ENCODE peak calls at places on chromosomes 16 and 17, in nine cellular contexts. One of them, this sample, is unnamed.
A peak's percentile ranks its signal among the peaks of the same experiment; 100 is the strongest.

GRCh38 chr16:3282103-3282746 is 1.1 kb upstream of the ZNF263 start:
- DNase-seq in stomach: no peak
- DNase-seq in neural progenitor cell: peak; percentile 86
- DNase-seq in tibial nerve: no peak
- DNase-seq in fibroblast of mammary gland: no peak
- DNase-seq in fibroblast of pulmonary artery: no peak
- DNase-seq in kidney epithelial cell: no peak
- DNase-seq in astrocyte of the cerebellum: no peak
- DNase-seq in uterus: no peak
- DNase-seq in this sample: no peak

GRCh38 chr17:80104321-80104955 is 3.1 kb downstream of the GAA start:
- DNase-seq in neural progenitor cell: no peak
- DNase-seq in tibial nerve: no peak
- DNase-seq in uterus: no peak
- DNase-seq in fibroblast of mammary gland: no peak
- DNase-seq in fibroblast of pulmonary artery: peak; percentile 58
- DNase-seq in astrocyte of the cerebellum: no peak
- DNase-seq in stomach: no peak
- DNase-seq in kidney epithelial cell: no peak
- DNase-seq in this sample: no peak

GRCh38 chr17:80008383-80008840 is 27.3 kb downstream of the TBC1D16 start:
- DNase-seq in neural progenitor cell: peak; percentile 79
- DNase-seq in fibroblast of mammary gland: peak; percentile 55
- DNase-seq in stomach: peak; percentile 92
- DNase-seq in uterus: peak; percentile 80
- DNase-seq in kidney epithelial cell: no peak
- DNase-seq in fibroblast of pulmonary artery: peak; percentile 57
- DNase-seq in tibial nerve: peak; percentile 79
- DNase-seq in astrocyte of the cerebellum: no peak
- DNase-seq in this sample: no peak

GRCh38 chr16:29192329-29193247 is 207.7 kb downstream of the LAT start:
- DNase-seq in astrocyte of the cerebellum: no peak
- DNase-seq in fibroblast of pulmonary artery: no peak
- DNase-seq in kidney epithelial cell: no peak
- DNase-seq in stomach: no peak
- DNase-seq in neural progenitor cell: no peak
- DNase-seq in tibial nerve: no peak
- DNase-seq in uterus: peak; percentile 19
- DNase-seq in fibroblast of mammary gland: no peak
- DNase-seq in this sample: no peak

GRCh38 chr17:38619451-38619795 is 13.7 kb upstream of the SRCIN1 start:
- DNase-seq in uterus: no peak
- DNase-seq in astrocyte of the cerebellum: no peak
- DNase-seq in tibial nerve: no peak
- DNase-seq in kidney epithelial cell: no peak
- DNase-seq in fibroblast of mammary gland: no peak
- DNase-seq in neural progenitor cell: no peak
- DNase-seq in stomach: no peak
- DNase-seq in fibroblast of pulmonary artery: no peak
- DNase-seq in this sample: no peak

GRCh38 chr16:66248096-66248495 is 118.4 kb upstream of the CDH5 start:
- DNase-seq in fibroblast of pulmonary artery: peak; percentile 81
- DNase-seq in astrocyte of the cerebellum: no peak
- DNase-seq in stomach: peak; percentile 37
- DNase-seq in tibial nerve: peak; percentile 77
- DNase-seq in fibroblast of mammary gland: peak; percentile 90
- DNase-seq in uterus: peak; percentile 78
- DNase-seq in kidney epithelial cell: no peak
- DNase-seq in neural progenitor cell: no peak
- DNase-seq in this sample: peak; percentile 55

GRCh38 chr16:84514874-84515835 is 10.7 kb upstream of the MEAK7 start:
- DNase-seq in stomach: peak; percentile 61
- DNase-seq in kidney epithelial cell: no peak
- DNase-seq in uterus: no peak
- DNase-seq in neural progenitor cell: peak; percentile 50
- DNase-seq in fibroblast of pulmonary artery: no peak
- DNase-seq in fibroblast of mammary gland: no peak
- DNase-seq in tibial nerve: no peak
- DNase-seq in astrocyte of the cerebellum: no peak
- DNase-seq in this sample: no peak

GRCh38 chr17:49146620-49147306 is 14.2 kb downstream of the B4GALNT2 start:
- DNase-seq in kidney epithelial cell: peak; percentile 92
- DNase-seq in fibroblast of pulmonary artery: peak; percentile 96
- DNase-seq in neural progenitor cell: no peak
- DNase-seq in tibial nerve: no peak
- DNase-seq in uterus: no peak
- DNase-seq in fibroblast of mammary gland: peak; percentile 99
- DNase-seq in stomach: no peak
- DNase-seq in astrocyte of the cerebellum: peak; percentile 88
- DNase-seq in this sample: peak; percentile 91

GRCh38 chr16:27642753-27643152 is 92.8 kb downstream of the KATNIP start:
- DNase-seq in neural progenitor cell: peak; percentile 51
- DNase-seq in fibroblast of pulmonary artery: peak; percentile 47
- DNase-seq in uterus: no peak
- DNase-seq in stomach: no peak
- DNase-seq in fibroblast of mammary gland: peak; percentile 43
- DNase-seq in astrocyte of the cerebellum: peak; percentile 15
- DNase-seq in tibial nerve: no peak
- DNase-seq in kidney epithelial cell: no peak
- DNase-seq in this sample: no peak

GRCh38 chr16:46854846-46855245 is 23.9 kb upstream of the C16orf87 start:
- DNase-seq in uterus: no peak
- DNase-seq in tibial nerve: no peak
- DNase-seq in astrocyte of the cerebellum: no peak
- DNase-seq in neural progenitor cell: no peak
- DNase-seq in fibroblast of pulmonary artery: no peak
- DNase-seq in fibroblast of mammary gland: no peak
- DNase-seq in stomach: no peak
- DNase-seq in kidney epithelial cell: no peak
- DNase-seq in this sample: no peak

GRCh38 chr16:50195276-50195675 is 42.2 kb downstream of the TENT4B start:
- DNase-seq in kidney epithelial cell: no peak
- DNase-seq in neural progenitor cell: no peak
- DNase-seq in fibroblast of pulmonary artery: no peak
- DNase-seq in stomach: no peak
- DNase-seq in tibial nerve: no peak
- DNase-seq in uterus: no peak
- DNase-seq in fibroblast of mammary gland: peak; percentile 58
- DNase-seq in astrocyte of the cerebellum: no peak
- DNase-seq in this sample: peak; percentile 14

GRCh38 chr17:35846055-35846809 is 22.5 kb downstream of the HEATR9 start:
- DNase-seq in astrocyte of the cerebellum: peak; percentile 4
- DNase-seq in tibial nerve: no peak
- DNase-seq in fibroblast of pulmonary artery: no peak
- DNase-seq in stomach: no peak
- DNase-seq in kidney epithelial cell: no peak
- DNase-seq in uterus: no peak
- DNase-seq in neural progenitor cell: no peak
- DNase-seq in fibroblast of mammary gland: no peak
- DNase-seq in this sample: peak; percentile 17

GRCh38 chr17:282912-283882 is 69.4 kb downstream of the RPH3AL start:
- DNase-seq in stomach: no peak
- DNase-seq in uterus: peak; percentile 7
- DNase-seq in tibial nerve: no peak
- DNase-seq in fibroblast of mammary gland: no peak
- DNase-seq in astrocyte of the cerebellum: no peak
- DNase-seq in neural progenitor cell: no peak
- DNase-seq in kidney epithelial cell: no peak
- DNase-seq in fibroblast of pulmonary artery: no peak
- DNase-seq in this sample: no peak

GRCh38 chr17:74861554-74862107 is 1.9 kb upstream of the GRIN2C start:
- DNase-seq in astrocyte of the cerebellum: no peak
- DNase-seq in neural progenitor cell: no peak
- DNase-seq in fibroblast of mammary gland: no peak
- DNase-seq in kidney epithelial cell: no peak
- DNase-seq in tibial nerve: no peak
- DNase-seq in stomach: no peak
- DNase-seq in uterus: no peak
- DNase-seq in fibroblast of pulmonary artery: no peak
- DNase-seq in this sample: no peak

GRCh38 chr17:74863420-74864296 is 4.0 kb upstream of the GRIN2C start:
- DNase-seq in neural progenitor cell: no peak
- DNase-seq in fibroblast of pulmonary artery: no peak
- DNase-seq in tibial nerve: no peak
- DNase-seq in fibroblast of mammary gland: no peak
- DNase-seq in astrocyte of the cerebellum: no peak
- DNase-seq in stomach: no peak
- DNase-seq in kidney epithelial cell: no peak
- DNase-seq in uterus: no peak
- DNase-seq in this sample: no peak

GRCh38 chr17:74860999-74861553 is 1.4 kb upstream of the GRIN2C start:
- DNase-seq in fibroblast of mammary gland: no peak
- DNase-seq in kidney epithelial cell: no peak
- DNase-seq in uterus: no peak
- DNase-seq in stomach: no peak
- DNase-seq in astrocyte of the cerebellum: no peak
- DNase-seq in tibial nerve: no peak
- DNase-seq in fibroblast of pulmonary artery: no peak
- DNase-seq in neural progenitor cell: peak; percentile 62
- DNase-seq in this sample: no peak

GRCh38 chr17:74862919-74863318 is 3.2 kb upstream of the GRIN2C start:
- DNase-seq in fibroblast of pulmonary artery: no peak
- DNase-seq in neural progenitor cell: no peak
- DNase-seq in stomach: no peak
- DNase-seq in uterus: no peak
- DNase-seq in fibroblast of mammary gland: no peak
- DNase-seq in astrocyte of the cerebellum: no peak
- DNase-seq in tibial nerve: no peak
- DNase-seq in kidney epithelial cell: no peak
- DNase-seq in this sample: no peak

DNA sequence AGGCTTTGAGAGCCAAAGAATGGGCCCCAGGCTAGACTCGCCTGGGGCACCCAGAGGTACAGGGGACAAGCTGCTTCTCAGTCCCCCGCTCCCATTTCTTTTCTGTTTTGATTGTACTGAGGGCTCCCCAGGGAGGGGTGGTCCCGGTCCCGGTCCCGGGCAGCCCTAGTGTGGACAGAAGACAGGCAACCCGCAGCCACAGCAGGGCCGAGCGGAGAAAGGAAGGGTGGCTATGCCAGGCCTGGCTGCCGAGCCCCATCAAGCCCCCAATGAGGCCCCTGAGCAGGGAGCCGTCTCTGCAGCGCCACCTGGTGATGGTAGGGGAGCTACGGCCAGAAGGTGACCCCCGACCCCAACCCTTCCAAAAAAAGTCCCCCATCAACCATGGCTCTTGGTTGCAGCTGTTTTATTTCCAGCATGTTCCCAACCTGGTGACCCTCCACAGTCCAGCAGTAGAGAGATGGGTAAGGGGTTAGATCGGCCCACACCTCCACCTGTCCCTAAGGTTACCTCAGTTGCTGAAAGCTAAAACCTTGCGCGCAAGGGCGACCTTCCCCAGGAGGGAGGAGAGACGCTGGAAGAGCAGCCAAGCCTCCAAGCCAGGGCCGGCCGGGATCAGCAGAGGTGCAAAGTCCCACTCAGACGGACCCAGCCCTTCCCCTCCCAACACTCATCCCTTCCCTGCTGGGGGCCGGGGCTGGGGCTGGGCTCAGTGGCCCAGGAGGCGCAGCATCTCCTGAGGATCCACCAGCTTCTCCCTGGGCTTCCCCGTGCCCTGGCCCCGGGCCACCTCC is 2.6 kb upstream of the GRIN2C start:
- DNase-seq in astrocyte of the cerebellum: no peak
- DNase-seq in fibroblast of pulmonary artery: peak; percentile 45
- DNase-seq in neural progenitor cell: peak; percentile 93
- DNase-seq in fibroblast of mammary gland: no peak
- DNase-seq in kidney epithelial cell: no peak
- DNase-seq in uterus: no peak
- DNase-seq in stomach: peak; percentile 70
- DNase-seq in tibial nerve: no peak
- DNase-seq in this sample: no peak
- H3K4me3 ChIP-seq in astrocyte of the cerebellum: no peak overlapping the region
- H3K4me3 ChIP-seq in fibroblast of pulmonary artery: no peak overlapping the region
- H3K4me3 ChIP-seq in neural progenitor cell: peak overlapping the region; percentile 21
- H3K4me3 ChIP-seq in fibroblast of mammary gland: no peak overlapping the region
- H3K4me3 ChIP-seq in kidney epithelial cell: no peak overlapping the region
- H3K4me3 ChIP-seq in uterus: no peak overlapping the region
- H3K4me3 ChIP-seq in stomach: peak overlapping the region; percentile 29
- H3K4me3 ChIP-seq in tibial nerve: no peak overlapping the region
- H3K4me3 ChIP-seq in this sample: no peak overlapping the region

GRCh38 chr16:69937465-69937951 is 13.6 kb upstream of the CLEC18A start:
- DNase-seq in fibroblast of mammary gland: no peak
- DNase-seq in stomach: no peak
- DNase-seq in astrocyte of the cerebellum: no peak
- DNase-seq in neural progenitor cell: peak; percentile 21
- DNase-seq in fibroblast of pulmonary artery: peak; percentile 25
- DNase-seq in uterus: no peak
- DNase-seq in kidney epithelial cell: no peak
- DNase-seq in tibial nerve: no peak
- DNase-seq in this sample: no peak
- TF ChIP-seq CTCF in fibroblast of mammary gland: peak; percentile 30
- TF ChIP-seq CTCF in stomach: no peak
- TF ChIP-seq CTCF in astrocyte of the cerebellum: peak; percentile 47
- TF ChIP-seq CTCF in neural progenitor cell: peak; percentile 30
- TF ChIP-seq CTCF in fibroblast of pulmonary artery: peak; percentile 27
- TF ChIP-seq CTCF in uterus: no peak
- TF ChIP-seq CTCF in kidney epithelial cell: peak; percentile 36
- TF ChIP-seq CTCF in tibial nerve: peak; percentile 36
- TF ChIP-seq CTCF in this sample: peak; percentile 41

GRCh38 chr17:75779987-75780889 is 4.4 kb upstream of the UNK start:
- DNase-seq in astrocyte of the cerebellum: no peak
- DNase-seq in fibroblast of mammary gland: no peak
- DNase-seq in tibial nerve: no peak
- DNase-seq in fibroblast of pulmonary artery: no peak
- DNase-seq in uterus: no peak
- DNase-seq in neural progenitor cell: no peak
- DNase-seq in kidney epithelial cell: no peak
- DNase-seq in stomach: no peak
- DNase-seq in this sample: no peak
- H3K4me3 ChIP-seq in astrocyte of the cerebellum: no peak overlapping the region
- H3K4me3 ChIP-seq in fibroblast of mammary gland: no peak overlapping the region
- H3K4me3 ChIP-seq in tibial nerve: no peak overlapping the region
- H3K4me3 ChIP-seq in fibroblast of pulmonary artery: peak overlapping the region; percentile 23
- H3K4me3 ChIP-seq in uterus: no peak overlapping the region
- H3K4me3 ChIP-seq in neural progenitor cell: peak overlapping the region; percentile 24
- H3K4me3 ChIP-seq in kidney epithelial cell: no peak overlapping the region
- H3K4me3 ChIP-seq in stomach: no peak overlapping the region
- H3K4me3 ChIP-seq in this sample: no peak overlapping the region

DNA sequence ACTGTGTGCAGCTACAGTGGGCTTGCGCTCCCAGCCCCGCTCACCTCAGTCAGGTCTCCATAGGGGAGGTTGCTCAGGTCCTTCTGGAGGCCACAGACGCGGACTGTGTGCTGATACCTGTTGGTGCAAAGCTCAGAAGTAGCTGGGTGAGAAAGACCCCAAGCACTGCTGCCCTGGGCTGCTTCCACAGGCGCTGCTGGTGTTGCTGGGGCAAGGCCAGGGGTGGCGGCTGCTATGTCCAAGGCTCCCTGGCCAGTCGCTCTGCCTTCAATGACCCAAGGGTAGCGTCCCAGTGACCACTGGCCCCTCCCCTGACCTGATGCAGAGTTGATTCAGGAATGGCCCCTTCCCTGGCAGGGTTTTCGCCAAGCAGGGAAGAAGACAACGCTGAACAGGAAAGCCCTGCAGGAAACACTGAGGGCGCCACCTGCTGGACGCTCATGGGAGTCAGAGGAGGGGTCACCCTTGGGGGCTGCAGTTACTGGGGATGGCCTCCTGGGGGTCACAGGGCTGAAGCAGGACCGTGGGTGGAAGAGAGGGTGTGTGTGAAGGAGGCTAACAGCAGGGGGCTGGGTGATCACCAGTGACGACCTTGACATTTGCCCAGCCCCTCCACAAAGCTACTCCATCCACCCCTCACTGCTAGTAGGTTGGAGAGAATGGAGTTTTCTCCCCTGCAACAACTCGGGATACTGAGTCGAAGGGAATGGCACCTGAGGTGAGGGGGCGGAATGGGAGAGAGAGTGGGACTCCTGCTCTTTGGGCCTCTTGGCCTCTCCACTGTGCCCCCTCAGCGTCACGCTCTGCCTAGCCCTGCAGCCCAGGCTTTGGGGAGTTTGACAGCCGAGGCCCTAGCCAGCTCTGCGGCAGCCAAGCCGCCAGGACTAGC is 38.3 kb downstream of the ABCC12 start:
- DNase-seq in kidney epithelial cell: no peak
- DNase-seq in uterus: no peak
- DNase-seq in fibroblast of mammary gland: peak; percentile 61
- DNase-seq in astrocyte of the cerebellum: no peak
- DNase-seq in neural progenitor cell: peak; percentile 89
- DNase-seq in fibroblast of pulmonary artery: peak; percentile 60
- DNase-seq in tibial nerve: peak; percentile 6
- DNase-seq in stomach: no peak
- DNase-seq in this sample: no peak
- TF ChIP-seq CTCF in kidney epithelial cell: peak; percentile 65
- TF ChIP-seq CTCF in uterus: no peak
- TF ChIP-seq CTCF in fibroblast of mammary gland: peak; percentile 83
- TF ChIP-seq CTCF in astrocyte of the cerebellum: peak; percentile 83
- TF ChIP-seq CTCF in neural progenitor cell: peak; percentile 99
- TF ChIP-seq CTCF in fibroblast of pulmonary artery: peak; percentile 75
- TF ChIP-seq CTCF in tibial nerve: peak; percentile 33
- TF ChIP-seq CTCF in stomach: no peak
- TF ChIP-seq CTCF in this sample: peak; percentile 75

This sample was measured in AG09309.